ENCODE peak calls at places on chromosomes 13 and 19, in seven cellular contexts. S, Q, Y, B, N, F and L are unnamed samples.

GRCh38 chr13:98349731-98350305 is 172.7 kb upstream of the RNF113B start:
- DNase-seq in N (peak), S (no peak), Y (no peak), Q (no peak), F (no peak), B (no peak), L (no peak)

GRCh38 chr13:77476456-77476855 is 59.0 kb upstream of the SCEL start:
- DNase-seq in S (no peak), Y (no peak), F (no peak), N (no peak), B (no peak), Q (no peak), L (no peak)

GRCh38 chr19:4639531-4640246 is 373 bp downstream of the TNFAIP8L1 start:
- DNase-seq in N (peak), F (no peak), Y (no peak), S (no peak), Q (no peak), B (no peak), L (no peak)

GRCh38 chr19:14337510-14337909 is 43.7 kb upstream of the ADGRE5 start:
- DNase-seq in S (no peak), N (peak), F (no peak), B (peak), Q (peak), Y (no peak), L (peak)

GRCh38 chr13:49633687-49634086 is 5.4 kb downstream of the ARL11 start:
- DNase-seq in Y (no peak), N (no peak), S (no peak), B (no peak), F (no peak), Q (no peak), L (no peak)

GRCh38 chr13:47548294-47548825 is 452.7 kb downstream of the SUCLA2 start:
- DNase-seq in Y (no peak), Q (no peak), B (no peak), S (no peak), N (no peak), F (no peak), L (no peak)

GRCh38 chr19:30666301-30666803 is 294.2 kb downstream of the ZNF536 start:
- DNase-seq in F (peak), S (peak), N (peak), Q (peak), B (peak), Y (no peak), L (peak)

GRCh38 chr13:24734951-24735350 is 29.0 kb upstream of the RNF17 start:
- DNase-seq in F (no peak), S (no peak), B (no peak), N (no peak), Y (no peak), Q (no peak), L (no peak)

GRCh38 chr13:112733661-112734379 is 44.0 kb downstream of the ATP11A start:
- DNase-seq in S (no peak), Y (no peak), Q (no peak), B (peak), F (no peak), N (no peak), L (peak)

GRCh38 chr13:114067381-114067885 is 65.0 kb downstream of the RASA3 start:
- DNase-seq in F (peak), B (no peak), N (no peak), Y (peak), Q (no peak), S (peak), L (no peak)

GRCh38 chr13:102642475-102642874 is 45.7 kb downstream of the TPP2 start:
- DNase-seq in Y (peak), N (peak), B (no peak), Q (no peak), S (no peak), F (peak), L (no peak)

GRCh38 chr13:31674056-31674455 is 65.3 kb upstream of the RXFP2 start:
- DNase-seq in Y (no peak), S (no peak), F (no peak), B (peak), Q (no peak), N (no peak), L (no peak)

GRCh38 chr19:31337007-31337914 is 12.0 kb downstream of the TSHZ3 start:
- DNase-seq in S (no peak), Q (no peak), Y (no peak), N (no peak), B (no peak), F (no peak), L (no peak)

GRCh38 chr19:38563475-38563874 is 54.3 kb downstream of the MAP4K1 start:
- DNase-seq in N (no peak), Y (no peak), F (no peak), B (no peak), Q (no peak), S (no peak), L (no peak)